ENCODE peak calls at places on chromosomes 6 and 20, in nine cellular contexts. B is sigmoid colon, O is neural progenitor cell, Z is upper lobe of right lung, U is prostate gland, S is mammary epithelial cell, J is brain microvascular endothelial cell, G is stomach, A is astrocyte. M is an unnamed sample.
A peak's percentile ranks its signal among the peaks of the same experiment; 100 is the strongest.

GRCh38 chr6:16731503-16732018 is 29.7 kb downstream of the ATXN1 start:
- DNase-seq in B (no peak), O (no peak), Z (no peak), U (no peak), S (no peak), J (no peak), G (no peak), A (no peak), M (no peak)

GRCh38 chr6:7568021-7568420 is 22.0 kb upstream of the SNRNP48 start:
- DNase-seq in B (no peak), O (no peak), Z (no peak), U (no peak), S (no peak), J (peak; percentile 49), G (no peak), A (peak; percentile 29), M (no peak)

GRCh38 chr6:161079566-161080262 is 88.1 kb downstream of the MAP3K4 start:
- DNase-seq in B (no peak), O (no peak), Z (no peak), U (no peak), S (peak; percentile 84), J (peak; percentile 84), G (no peak), A (peak; percentile 92), M (peak; percentile 91)

GRCh38 chr20:15511551-15511950 is 1061.7 kb downstream of the KIF16B start:
- DNase-seq in B (no peak), O (no peak), Z (no peak), U (no peak), S (no peak), J (no peak), G (no peak), A (no peak), M (no peak)

GRCh38 chr20:62685781-62686555 is 22.7 kb upstream of the NTSR1 start:
- DNase-seq in B (no peak), O (peak; percentile 61), Z (peak; percentile 74), U (peak; percentile 32), S (no peak), J (no peak), G (peak; percentile 50), A (no peak), M (no peak)

GRCh38 chr6:96794980-96795379 is 42.3 kb downstream of the GPR63 start:
- DNase-seq in B (no peak), O (peak; percentile 11), Z (no peak), U (no peak), S (no peak), J (peak; percentile 57), G (no peak), A (peak; percentile 56), M (no peak)

GRCh38 chr6:41372526-41373366 is 37.3 kb downstream of the NCR2 start:
- DNase-seq in B (no peak), O (peak; percentile 76), Z (no peak), U (no peak), S (no peak), J (no peak), G (peak; percentile 34), A (no peak), M (no peak)

GRCh38 chr6:34235605-34236422 is 859 bp upstream of the HMGA1 start:
- DNase-seq in B (peak; percentile 78), O (peak; percentile 96), Z (peak; percentile 85), U (peak; percentile 33), S (no peak), J (peak; percentile 75), G (peak; percentile 65), A (peak; percentile 85), M (peak; percentile 89)

DNA sequence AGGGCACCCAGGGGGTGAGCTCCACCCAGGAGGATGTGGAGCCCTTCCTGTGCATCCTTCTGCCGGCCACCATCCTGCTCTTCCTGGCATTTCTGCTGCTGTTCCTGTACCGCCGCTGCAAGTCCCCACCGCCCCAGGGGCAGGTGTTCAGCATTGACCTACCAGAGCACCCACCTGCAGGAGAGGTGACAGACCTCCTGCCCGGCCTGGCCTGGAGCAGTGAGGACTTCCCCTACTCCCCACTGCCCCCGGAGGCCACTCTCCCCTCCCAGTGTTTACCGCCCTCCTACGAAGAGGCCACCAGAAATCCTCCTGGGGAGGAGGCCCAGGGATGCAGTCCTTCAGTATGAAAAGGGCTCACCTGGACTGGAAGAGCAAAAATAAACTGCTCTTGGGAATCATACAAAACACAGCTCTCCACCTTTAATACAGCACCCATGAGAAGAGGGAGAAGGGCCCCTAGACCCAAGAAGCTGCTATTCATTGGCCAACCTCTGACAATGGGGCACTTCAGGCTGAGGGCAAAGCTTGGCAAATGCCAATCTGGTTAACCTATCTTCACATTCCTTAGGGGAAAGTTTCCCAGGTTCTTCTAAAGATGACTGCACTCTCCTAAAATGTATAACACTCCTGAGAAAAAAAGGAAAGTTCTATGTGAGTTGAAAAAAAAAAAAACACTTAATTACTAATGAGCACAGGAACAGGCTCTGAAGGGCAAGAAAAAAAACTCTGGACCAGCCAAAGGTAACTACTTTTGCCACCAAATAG is 5.0 kb downstream of the SMIM28 start:
- DNase-seq in B (no peak), O (no peak), Z (no peak), U (no peak), S (peak; percentile 30), J (no peak), G (no peak), A (no peak), M (no peak)
- H3K4me3 ChIP-seq in B (no peak overlapping the region), O (no peak overlapping the region), Z (no peak overlapping the region), U (no peak overlapping the region), S (no peak overlapping the region), J (no peak overlapping the region), G (no peak overlapping the region), A (no peak overlapping the region), M (no peak overlapping the region)

GRCh38 chr6:146097586-146097985 is 68.7 kb downstream of the GRM1 start:
- DNase-seq in B (no peak), O (no peak), Z (no peak), U (no peak), S (no peak), J (no peak), G (no peak), A (no peak), M (no peak)

GRCh38 chr6:146106532-146106931 is 77.7 kb downstream of the GRM1 start:
- DNase-seq in B (no peak), O (no peak), Z (no peak), U (no peak), S (no peak), J (no peak), G (no peak), A (no peak), M (no peak)

GRCh38 chr6:146103416-146104072 is 74.7 kb downstream of the GRM1 start:
- DNase-seq in B (no peak), O (no peak), Z (no peak), U (no peak), S (no peak), J (no peak), G (no peak), A (no peak), M (no peak)

GRCh38 chr6:146095481-146095880 is 66.6 kb downstream of the GRM1 start:
- DNase-seq in B (no peak), O (no peak), Z (no peak), U (no peak), S (peak; percentile 17), J (no peak), G (no peak), A (no peak), M (peak; percentile 57)

DNA sequence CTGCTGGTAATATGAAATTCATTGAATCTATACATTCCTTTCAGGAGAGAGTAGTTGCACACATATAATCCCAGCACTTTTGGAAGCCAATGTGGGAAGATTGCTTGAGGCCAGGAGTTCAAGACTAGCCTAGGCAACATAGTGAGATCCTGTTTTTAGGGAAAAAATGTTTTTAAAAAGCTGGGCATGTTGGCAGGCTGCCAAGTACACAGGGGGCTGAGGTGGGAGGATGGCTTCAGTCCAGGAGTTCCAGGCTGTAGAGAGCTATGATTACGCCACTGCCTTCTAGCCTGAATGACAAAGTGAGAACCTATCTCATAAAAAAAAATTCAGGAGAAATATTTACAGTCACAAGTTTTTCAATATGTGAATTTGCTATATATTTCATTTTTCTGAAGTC is 71.9 kb downstream of the GRM1 start:
- DNase-seq in B (no peak), O (no peak), Z (no peak), U (no peak), S (no peak), J (no peak), G (no peak), A (no peak), M (no peak)
- H3K36me3 ChIP-seq in B (no peaks in the 10 kb centered on the region), O (no peaks in the 10 kb centered on the region), Z (no peaks in the 10 kb centered on the region), U (no peaks in the 10 kb centered on the region), S (no peaks in the 10 kb centered on the region), J (no peaks in the 10 kb centered on the region), G (no peaks in the 10 kb centered on the region), A (no peaks in the 10 kb centered on the region), M (no peaks in the 10 kb centered on the region)

DNA sequence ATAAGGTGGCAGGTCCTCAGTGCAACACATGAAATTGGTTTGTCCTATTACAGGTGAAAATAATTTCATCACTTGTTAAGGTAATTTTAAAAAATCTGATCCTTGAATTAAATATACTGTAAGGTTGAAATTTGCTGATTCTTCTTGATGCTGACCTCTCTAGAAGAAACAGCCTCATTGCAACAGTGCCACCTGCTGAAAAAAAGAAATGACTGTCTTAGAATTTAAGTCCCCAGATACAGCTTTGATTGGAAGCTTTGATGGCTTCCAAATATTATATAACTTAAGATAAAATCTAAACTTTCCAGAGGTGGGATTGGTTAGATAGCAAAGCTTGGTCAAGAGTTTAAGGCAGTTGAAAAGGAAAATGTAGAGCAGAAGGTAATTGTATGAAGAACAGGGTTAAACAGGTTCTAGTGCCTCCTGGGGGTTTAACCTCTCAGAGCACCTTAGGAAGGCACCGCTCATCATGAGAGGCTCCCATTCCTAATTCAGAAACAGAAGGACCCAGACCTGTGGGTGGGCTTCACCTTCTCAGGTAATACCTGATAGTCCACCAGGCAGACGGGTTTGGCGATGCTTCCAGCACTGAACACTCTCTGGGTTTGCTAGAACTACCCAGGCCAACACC is 401.0 kb downstream of the PAX1 start:
- DNase-seq in B (no peak), O (peak; percentile 50), Z (no peak), U (peak; percentile 6), S (no peak), J (peak; percentile 4), G (no peak), A (no peak), M (peak; percentile 43)
- TF ChIP-seq CTCF in B (peak; percentile 52), O (peak; percentile 82), Z (peak; percentile 29), U (no peak), S (peak; percentile 34), J (no peak), G (no peak), A (peak; percentile 34), M (peak; percentile 19)

GRCh38 chr6:100881707-100882040 is 545 bp upstream of the ASCC3 start:
- DNase-seq in B (no peak), O (peak; percentile 4), Z (no peak), U (no peak), S (no peak), J (no peak), G (no peak), A (no peak), M (peak; percentile 18)

GRCh38 chr6:100880901-100881706 is at the start of gene ASCC3:
- DNase-seq in B (peak; percentile 95), O (peak; percentile 94), Z (peak; percentile 98), U (peak; percentile 93), S (peak; percentile 93), J (peak; percentile 88), G (peak; percentile 93), A (peak; percentile 75), M (peak; percentile 82)

GRCh38 chr6:100880149-100880900 is 804 bp downstream of the ASCC3 start:
- DNase-seq in B (no peak), O (no peak), Z (no peak), U (peak; percentile 54), S (no peak), J (peak; percentile 9), G (no peak), A (peak; percentile 16), M (peak; percentile 76)

GRCh38 chr6:100877851-100878250 is 3.3 kb downstream of the ASCC3 start:
- DNase-seq in B (no peak), O (no peak), Z (no peak), U (no peak), S (no peak), J (no peak), G (no peak), A (no peak), M (no peak)

DNA sequence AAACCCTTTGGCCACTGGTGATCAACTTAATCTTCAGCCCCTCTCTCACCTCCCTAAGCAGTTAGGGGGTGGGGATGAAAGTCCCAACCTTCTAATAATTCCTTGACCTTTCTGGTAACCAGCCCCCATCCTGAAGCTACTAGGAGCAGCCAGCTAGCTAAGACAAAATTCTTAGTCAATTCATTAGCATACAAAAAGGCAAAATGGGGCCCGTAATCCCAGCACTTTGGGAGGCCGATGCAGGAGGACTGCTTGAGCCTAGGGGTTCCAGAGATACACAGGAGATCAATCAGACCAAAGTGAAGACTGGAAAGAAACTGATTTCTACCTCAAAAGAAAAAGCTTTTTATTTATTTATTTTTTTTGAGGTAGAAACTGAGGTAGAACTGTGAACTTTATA is 1.8 kb downstream of the ASCC3 start:
- DNase-seq in B (no peak), O (peak; percentile 32), Z (no peak), U (no peak), S (no peak), J (no peak), G (no peak), A (no peak), M (no peak)
- H3K4me3 ChIP-seq in B (no peak overlapping the region), O (peak overlapping the region; percentile 81), Z (no peak overlapping the region), U (no peak overlapping the region), S (peak overlapping the region; percentile 95), J (no peak overlapping the region), G (no peak overlapping the region), A (peak overlapping the region; percentile 97), M (no peak overlapping the region)